ENCODE peak calls at places on chromosomes 12 and 14, in seven cellular contexts. One of them, this sample, is unnamed. For H3K4me1, the result is how much of the 10 kb centered on the place peaks cover.

GRCh38 chr14:99062216-99062615 is 209.8 kb downstream of the BCL11B start:
- DNase-seq in GM23338: no peak
- DNase-seq in neuronal stem cell: no peak
- DNase-seq in astrocyte: no peak
- DNase-seq in ovary: no peak
- DNase-seq in lung: no peak
- DNase-seq in right cardiac atrium: no peak
- DNase-seq in this sample: no peak

GRCh38 chr12:92702754-92703679 is at the start of gene PLEKHG7:
- DNase-seq in GM23338: no peak
- DNase-seq in neuronal stem cell: no peak
- DNase-seq in astrocyte: no peak
- DNase-seq in ovary: no peak
- DNase-seq in lung: no peak
- DNase-seq in right cardiac atrium: no peak
- DNase-seq in this sample: no peak

GRCh38 chr12:53561590-53561953 is 54.3 kb upstream of the NPFF start:
- DNase-seq in GM23338: no peak
- DNase-seq in neuronal stem cell: no peak
- DNase-seq in astrocyte: peak
- DNase-seq in ovary: no peak
- DNase-seq in lung: no peak
- DNase-seq in right cardiac atrium: no peak
- DNase-seq in this sample: no peak

GRCh38 chr12:12896261-12896660 is 4.9 kb downstream of the GPRC5A start:
- DNase-seq in GM23338: no peak
- DNase-seq in neuronal stem cell: no peak
- DNase-seq in astrocyte: peak
- DNase-seq in ovary: no peak
- DNase-seq in lung: no peak
- DNase-seq in right cardiac atrium: no peak
- DNase-seq in this sample: no peak

GRCh38 chr14:100764716-100765115 is 38.0 kb downstream of the DLK1 start:
- DNase-seq in GM23338: no peak
- DNase-seq in neuronal stem cell: no peak
- DNase-seq in astrocyte: no peak
- DNase-seq in ovary: no peak
- DNase-seq in lung: no peak
- DNase-seq in right cardiac atrium: no peak
- DNase-seq in this sample: no peak

GRCh38 chr12:40405419-40405818 is 180.6 kb downstream of the LRRK2 start:
- DNase-seq in GM23338: peak
- DNase-seq in neuronal stem cell: no peak
- DNase-seq in astrocyte: no peak
- DNase-seq in ovary: no peak
- DNase-seq in lung: no peak
- DNase-seq in right cardiac atrium: no peak
- DNase-seq in this sample: no peak

GRCh38 chr12:122946690-122947271 is 19.5 kb downstream of the ABCB9 start:
- DNase-seq in GM23338: no peak
- DNase-seq in neuronal stem cell: no peak
- DNase-seq in astrocyte: peak
- DNase-seq in ovary: peak
- DNase-seq in lung: peak
- DNase-seq in right cardiac atrium: peak
- DNase-seq in this sample: peak

GRCh38 chr12:108193922-108194321 is 64.8 kb downstream of the WSCD2 start:
- DNase-seq in GM23338: peak
- DNase-seq in neuronal stem cell: peak
- DNase-seq in astrocyte: no peak
- DNase-seq in ovary: no peak
- DNase-seq in lung: peak
- DNase-seq in right cardiac atrium: no peak
- DNase-seq in this sample: peak

GRCh38 chr12:93323625-93324165 is 54.0 kb upstream of the NUDT4 start:
- DNase-seq in GM23338: no peak
- DNase-seq in neuronal stem cell: no peak
- DNase-seq in astrocyte: peak
- DNase-seq in ovary: no peak
- DNase-seq in lung: no peak
- DNase-seq in right cardiac atrium: no peak
- DNase-seq in this sample: no peak

GRCh38 chr12:70383886-70384285 is 17.8 kb downstream of the KCNMB4 start:
- DNase-seq in GM23338: no peak
- DNase-seq in neuronal stem cell: no peak
- DNase-seq in astrocyte: no peak
- DNase-seq in ovary: no peak
- DNase-seq in lung: no peak
- DNase-seq in right cardiac atrium: no peak
- DNase-seq in this sample: no peak

GRCh38 chr14:49816844-49817243 is 35.7 kb downstream of the NEMF start:
- DNase-seq in GM23338: no peak
- DNase-seq in neuronal stem cell: no peak
- DNase-seq in astrocyte: no peak
- DNase-seq in ovary: no peak
- DNase-seq in lung: no peak
- DNase-seq in right cardiac atrium: no peak
- DNase-seq in this sample: no peak

GRCh38 chr12:10717410-10717809 is 5.7 kb downstream of the YBX3 start:
- DNase-seq in GM23338: peak
- DNase-seq in neuronal stem cell: no peak
- DNase-seq in astrocyte: peak
- DNase-seq in ovary: no peak
- DNase-seq in lung: no peak
- DNase-seq in right cardiac atrium: no peak
- DNase-seq in this sample: peak

GRCh38 chr12:66194122-66194521 is 5.1 kb downstream of the IRAK3 start:
- DNase-seq in GM23338: no peak
- DNase-seq in neuronal stem cell: no peak
- DNase-seq in astrocyte: no peak
- DNase-seq in ovary: no peak
- DNase-seq in lung: no peak
- DNase-seq in right cardiac atrium: no peak
- DNase-seq in this sample: no peak

GRCh38 chr12:70367268-70368141 is 1.4 kb downstream of the KCNMB4 start:
- DNase-seq in GM23338: peak
- DNase-seq in neuronal stem cell: peak
- DNase-seq in astrocyte: peak
- DNase-seq in ovary: no peak
- DNase-seq in lung: no peak
- DNase-seq in right cardiac atrium: no peak
- DNase-seq in this sample: peak

DNA sequence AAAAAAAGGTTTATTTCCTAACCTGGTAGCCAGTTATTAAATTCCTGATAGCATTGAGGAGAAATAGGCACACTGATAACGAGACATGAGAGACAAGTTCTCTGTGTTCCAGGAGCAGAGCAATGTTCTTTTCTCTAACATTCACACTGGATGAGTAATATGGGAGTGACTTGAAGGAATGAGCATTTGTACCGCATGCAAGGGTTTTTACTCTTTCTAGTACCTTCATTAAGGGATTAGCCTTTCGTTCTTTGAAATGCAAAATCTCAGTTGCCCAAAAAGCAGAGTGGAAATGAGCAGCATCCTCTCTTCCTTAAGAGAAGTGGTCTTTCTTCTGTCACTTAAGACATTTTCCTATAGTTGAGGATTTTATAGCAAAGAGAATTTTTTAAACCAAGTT is 54.7 kb downstream of the FGD4 start:
- DNase-seq in GM23338: peak
- DNase-seq in neuronal stem cell: peak
- DNase-seq in astrocyte: peak
- DNase-seq in ovary: no peak
- DNase-seq in lung: no peak
- DNase-seq in right cardiac atrium: no peak
- DNase-seq in this sample: no peak
- H3K4me1 ChIP-seq in GM23338: half or more
- H3K4me1 ChIP-seq in neuronal stem cell: under half
- H3K4me1 ChIP-seq in astrocyte: under half
- H3K4me1 ChIP-seq in ovary: under half
- H3K4me1 ChIP-seq in lung: under half
- H3K4me1 ChIP-seq in right cardiac atrium: under half
- H3K4me1 ChIP-seq in this sample: under half

DNA sequence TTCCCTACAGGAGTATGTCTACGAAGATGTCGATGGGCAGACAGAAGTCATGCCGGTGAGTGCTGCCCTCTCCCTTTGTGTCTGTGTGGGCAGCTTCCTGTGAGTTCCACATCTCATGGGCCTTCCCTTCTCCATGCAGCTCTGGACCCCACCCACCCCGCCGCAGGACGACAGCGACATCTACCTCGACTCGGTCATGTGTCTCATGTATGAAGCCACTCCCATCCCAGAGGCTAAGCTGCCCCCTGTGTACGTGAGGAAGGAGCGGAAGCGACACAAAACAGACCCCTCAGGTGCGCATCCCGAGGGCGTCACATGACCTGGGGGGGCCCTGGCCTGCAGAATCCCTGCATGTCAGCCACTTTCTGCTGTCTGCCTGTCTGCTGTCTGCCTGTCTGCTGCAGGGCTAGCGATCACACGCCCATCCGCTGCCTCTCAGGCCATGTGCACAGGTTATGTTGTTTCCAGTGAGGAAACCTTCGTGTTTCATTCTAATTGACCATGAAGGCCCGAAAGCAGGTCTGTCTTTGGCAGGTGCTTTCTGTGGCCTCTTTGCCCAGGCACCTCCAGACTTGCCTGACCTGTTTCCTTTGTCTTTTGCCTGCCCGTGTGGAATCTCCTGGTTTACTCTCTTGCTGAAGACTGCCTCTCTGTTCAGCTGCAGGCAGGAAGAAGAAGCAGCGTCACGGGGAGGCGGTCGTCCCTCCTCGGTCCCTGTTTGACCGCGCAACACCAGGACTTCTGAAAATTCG is 95.1 kb downstream of the EP400 start:
- DNase-seq in GM23338: no peak
- DNase-seq in neuronal stem cell: no peak
- DNase-seq in astrocyte: no peak
- DNase-seq in ovary: no peak
- DNase-seq in lung: no peak
- DNase-seq in right cardiac atrium: no peak
- DNase-seq in this sample: no peak
- H3K4me3 ChIP-seq in GM23338: no peak
- H3K4me3 ChIP-seq in neuronal stem cell: no peak
- H3K4me3 ChIP-seq in astrocyte: no peak
- H3K4me3 ChIP-seq in ovary: no peak
- H3K4me3 ChIP-seq in lung: no peak
- H3K4me3 ChIP-seq in right cardiac atrium: no peak
- H3K4me3 ChIP-seq in this sample: no peak

GRCh38 chr12:55676707-55677106 is 31.0 kb downstream of the ITGA7 start:
- DNase-seq in GM23338: no peak
- DNase-seq in neuronal stem cell: no peak
- DNase-seq in astrocyte: no peak
- DNase-seq in ovary: no peak
- DNase-seq in lung: no peak
- DNase-seq in right cardiac atrium: no peak
- DNase-seq in this sample: no peak

GRCh38 chr12:55682087-55682796 is 25.5 kb downstream of the ITGA7 start:
- DNase-seq in GM23338: no peak
- DNase-seq in neuronal stem cell: no peak
- DNase-seq in astrocyte: no peak
- DNase-seq in ovary: no peak
- DNase-seq in lung: no peak
- DNase-seq in right cardiac atrium: no peak
- DNase-seq in this sample: no peak

GRCh38 chr12:55681142-55682077 is 26.3 kb downstream of the ITGA7 start:
- DNase-seq in GM23338: peak
- DNase-seq in neuronal stem cell: peak
- DNase-seq in astrocyte: peak
- DNase-seq in ovary: no peak
- DNase-seq in lung: peak
- DNase-seq in right cardiac atrium: peak
- DNase-seq in this sample: peak

GRCh38 chr12:55683676-55684075 is 24.0 kb downstream of the ITGA7 start:
- DNase-seq in GM23338: no peak
- DNase-seq in neuronal stem cell: no peak
- DNase-seq in astrocyte: no peak
- DNase-seq in ovary: no peak
- DNase-seq in lung: no peak
- DNase-seq in right cardiac atrium: no peak
- DNase-seq in this sample: no peak

DNA sequence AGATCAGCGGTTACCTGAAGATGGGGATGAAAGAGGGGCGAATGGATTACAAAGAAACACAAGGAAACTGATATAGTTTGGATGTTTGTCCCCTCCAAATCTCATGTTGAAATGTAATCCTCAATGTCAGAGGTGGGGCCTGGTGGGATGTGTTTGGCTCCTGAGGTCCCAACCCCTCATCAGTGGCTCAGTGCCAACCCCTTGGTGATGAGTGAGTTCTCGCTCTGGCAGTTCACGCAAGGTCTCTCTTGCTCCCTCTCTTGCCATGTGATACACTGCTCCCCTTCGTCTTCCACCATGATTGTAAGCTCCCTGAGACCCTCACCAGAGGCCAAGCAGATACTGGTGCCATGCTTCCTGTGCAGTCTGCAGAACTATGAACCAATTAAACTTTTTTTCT is 28.0 kb downstream of the ITGA7 start:
- DNase-seq in GM23338: no peak
- DNase-seq in neuronal stem cell: no peak
- DNase-seq in astrocyte: no peak
- DNase-seq in ovary: no peak
- DNase-seq in lung: no peak
- DNase-seq in right cardiac atrium: no peak
- DNase-seq in this sample: no peak
- H3K27ac ChIP-seq in GM23338: no peak
- H3K27ac ChIP-seq in neuronal stem cell: no peak
- H3K27ac ChIP-seq in astrocyte: no peak
- H3K27ac ChIP-seq in ovary: no peak
- H3K27ac ChIP-seq in lung: no peak
- H3K27ac ChIP-seq in right cardiac atrium: no peak
- H3K27ac ChIP-seq in this sample: no peak

DNA sequence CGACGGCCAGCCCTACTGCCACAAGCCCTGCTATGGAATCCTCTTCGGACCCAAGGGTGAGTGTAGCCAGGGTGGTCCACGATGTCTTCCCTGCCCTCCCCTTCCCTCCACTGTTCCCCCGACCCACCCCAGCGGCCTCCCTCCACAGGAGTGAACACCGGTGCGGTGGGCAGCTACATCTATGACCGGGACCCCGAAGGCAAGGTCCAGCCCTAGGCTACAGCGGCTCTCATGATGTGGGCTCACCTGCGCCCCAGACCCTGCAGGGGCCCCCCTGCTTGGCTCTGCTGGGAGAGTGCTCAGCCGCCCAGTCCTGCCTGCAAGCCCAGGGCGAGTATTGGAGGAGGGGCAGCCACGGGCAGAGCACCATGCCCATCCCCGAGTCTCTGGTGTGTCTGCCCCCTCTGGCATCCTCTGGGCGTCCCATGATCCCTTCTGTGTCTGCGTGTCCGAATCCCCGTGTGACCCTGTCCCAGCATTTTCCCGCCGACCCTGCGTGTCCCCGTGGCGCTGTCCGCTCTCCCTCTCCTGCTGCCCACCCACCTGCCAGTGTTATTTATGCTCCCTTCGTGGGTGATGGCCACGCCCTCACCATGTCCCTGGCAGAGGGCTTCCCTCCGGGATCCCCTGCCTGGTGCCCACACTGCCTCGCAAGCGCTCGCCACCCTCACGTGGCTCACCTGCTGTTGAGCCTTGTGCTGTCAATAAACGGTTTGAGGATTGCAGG is 5.0 kb downstream of the CRIP2 start:
- DNase-seq in GM23338: no peak
- DNase-seq in neuronal stem cell: no peak
- DNase-seq in astrocyte: no peak
- DNase-seq in ovary: no peak
- DNase-seq in lung: no peak
- DNase-seq in right cardiac atrium: no peak
- DNase-seq in this sample: no peak
- H3K4me1 ChIP-seq in GM23338: under half
- H3K4me1 ChIP-seq in neuronal stem cell: under half
- H3K4me1 ChIP-seq in astrocyte: under half
- H3K4me1 ChIP-seq in ovary: under half
- H3K4me1 ChIP-seq in lung: under half
- H3K4me1 ChIP-seq in right cardiac atrium: under half
- H3K4me1 ChIP-seq in this sample: half or more

GRCh38 chr14:102554835-102555819 is 37.3 kb upstream of the RCOR1 start:
- DNase-seq in GM23338: peak
- DNase-seq in neuronal stem cell: peak
- DNase-seq in astrocyte: no peak
- DNase-seq in ovary: no peak
- DNase-seq in lung: peak
- DNase-seq in right cardiac atrium: peak
- DNase-seq in this sample: peak
- H3K4me3 ChIP-seq in GM23338: peak
- H3K4me3 ChIP-seq in neuronal stem cell: peak
- H3K4me3 ChIP-seq in astrocyte: peak
- H3K4me3 ChIP-seq in ovary: peak
- H3K4me3 ChIP-seq in lung: peak
- H3K4me3 ChIP-seq in right cardiac atrium: peak
- H3K4me3 ChIP-seq in this sample: peak

This sample was measured in cardiac muscle cell.